ENCODE peak calls at places on chromosome 22, in eight cellular contexts. E, M, R, D, X, C, B and Z are unnamed samples.

GRCh38 chr22:46534901-46535630 is 2.4 kb downstream of the CELSR1 start:
- DNase-seq in B (no peak), D (no peak), X (no peak), E (no peak), M (no peak), R (no peak), C (no peak), Z (no peak)

GRCh38 chr22:37893583-37893983 is 12.5 kb upstream of the MICALL1 start:
- DNase-seq in C (no peak), M (no peak), X (no peak), D (no peak), R (no peak), B (peak; percentile 56), E (no peak), Z (no peak)

GRCh38 chr22:29916007-29916544 is 33.1 kb downstream of the MTMR3 start:
- DNase-seq in D (no peak), E (no peak), M (no peak), B (no peak), X (no peak), C (peak; percentile 41), R (no peak), Z (no peak)

GRCh38 chr22:44842417-44842816 is 90.0 kb downstream of the ARHGAP8 start:
- DNase-seq in D (no peak), M (no peak), E (no peak), X (no peak), C (no peak), B (no peak), R (no peak), Z (no peak)

GRCh38 chr22:28812491-28812890 is 12.1 kb upstream of the XBP1 start:
- DNase-seq in X (no peak), R (no peak), D (no peak), C (no peak), E (no peak), B (no peak), M (no peak), Z (no peak)

GRCh38 chr22:23405366-23405851 is 174.7 kb downstream of the IGLL1 start:
- DNase-seq in B (no peak), R (peak; percentile 39), D (no peak), X (no peak), M (no peak), E (no peak), C (no peak), Z (no peak)

GRCh38 chr22:40128989-40129388 is 48.7 kb upstream of the TNRC6B start:
- DNase-seq in B (no peak), E (no peak), M (peak; percentile 66), C (no peak), D (no peak), X (no peak), R (no peak), Z (no peak)

GRCh38 chr22:30860176-30861105 is 108.1 kb downstream of the MORC2 start:
- DNase-seq in M (no peak), D (no peak), R (peak; percentile 37), X (no peak), C (no peak), E (no peak), B (no peak), Z (no peak)